ENCODE peak calls at places on chromosomes 3 and 15, in nine cellular contexts. C is spleen; M is activated CD4-positive, alpha-beta T cell treated with anti-CD3 and anti-CD28 coated beads, Interleukin-2, amount 10 ng/mL, durations not matched to agents 7 days and 5 days; N is CD8-positive, alpha-beta memory T cell; K is T-helper 1 cell; T is neural crest cell; X is kidney glomerular epithelial cell; Y is GM10248; E is NCI-H1694 treated with DMSO at 0.1 percent for 48 hours. I is an unnamed sample.
A peak's percentile ranks its signal among the peaks of the same experiment; 100 is the strongest.

GRCh38 chr3:132256984-132257383 is 60.2 kb upstream of the ACP3 start:
- DNase-seq in N (no peak), T (peak; percentile 24), C (no peak), E (no peak), X (peak; percentile 69), M (no peak), K (no peak), Y (no peak), I (peak; percentile 43)

GRCh38 chr3:179330438-179330837 is 7.6 kb downstream of the ZNF639 start:
- DNase-seq in C (no peak), X (no peak), Y (no peak), K (no peak), T (no peak), M (no peak), N (no peak), E (no peak), I (no peak)

GRCh38 chr3:190258634-190259033 is 63.6 kb downstream of the CLDN1 start:
- DNase-seq in E (no peak), Y (no peak), K (no peak), X (peak; percentile 91), C (no peak), T (peak; percentile 4), N (no peak), M (no peak), I (no peak)

GRCh38 chr15:99403597-99403996 is 152.3 kb downstream of the LRRC28 start:
- DNase-seq in E (no peak), N (no peak), K (no peak), Y (no peak), T (no peak), X (no peak), M (no peak), C (no peak), I (no peak)

GRCh38 chr3:89000886-89001285 is 106.5 kb upstream of the EPHA3 start:
- DNase-seq in Y (no peak), E (no peak), M (no peak), K (no peak), X (peak; percentile 26), T (no peak), C (no peak), N (no peak), I (no peak)

GRCh38 chr3:31596176-31596575 is 63.5 kb downstream of the STT3B start:
- DNase-seq in X (no peak), K (no peak), Y (no peak), N (no peak), C (no peak), M (no peak), T (no peak), E (no peak), I (no peak)

GRCh38 chr3:28989646-28990089 is 291.2 kb upstream of the RBMS3 start:
- DNase-seq in Y (peak; percentile 13), C (no peak), N (no peak), K (no peak), T (no peak), X (no peak), M (no peak), E (no peak), I (no peak)

GRCh38 chr15:77851696-77852095 is 219.0 kb upstream of the LINGO1 start:
- DNase-seq in T (no peak), E (peak; percentile 86), M (no peak), Y (no peak), K (no peak), N (no peak), C (peak; percentile 42), X (peak; percentile 88), I (no peak)

I was measured in NCI-H524 treated with DMSO at 0.1 percent for 48 hours.